ENCODE peak calls at places on chromosomes 2 and 18, in seven cellular contexts. C is PC-3; J is breast epithelium; F is fibroblast of lung; G is T-helper 2 cell treated with Interferon-gamma antibody and Interleukin-4, amounts not matched to agents 5 μg/mL and 100 μg/mL, for 36 hours; E is COR-L47; B is CD8-positive, alpha-beta memory T cell. M is an unnamed sample.

GRCh38 chr2:61165946-61166345 is 4.0 kb downstream of the C2orf74 start:
- DNase-seq in C (no peak), J (no peak), F (peak), G (no peak), E (no peak), B (no peak), M (no peak)

GRCh38 chr2:177710889-177711288 is 318.3 kb downstream of the AGPS start:
- DNase-seq in C (no peak), J (no peak), F (no peak), G (no peak), E (no peak), B (no peak), M (no peak)

GRCh38 chr18:73381361-73382031 is 513.7 kb upstream of the NETO1 start:
- DNase-seq in C (peak), J (no peak), F (no peak), G (no peak), E (no peak), B (no peak), M (no peak)

GRCh38 chr2:17470855-17471641 is 47.2 kb downstream of the RAD51AP2 start:
- DNase-seq in C (peak), J (no peak), F (peak), G (no peak), E (peak), B (no peak), M (peak)

GRCh38 chr2:230809015-230809414 is 55.7 kb upstream of the ITM2C start:
- DNase-seq in C (no peak), J (no peak), F (no peak), G (no peak), E (no peak), B (no peak), M (no peak)

GRCh38 chr2:230895536-230896345 is 29.3 kb downstream of the GPR55 start:
- DNase-seq in C (no peak), J (no peak), F (no peak), G (no peak), E (no peak), B (no peak), M (no peak)

GRCh38 chr18:22176622-22177495 is 7.5 kb downstream of the GATA6 start:
- DNase-seq in C (no peak), J (no peak), F (no peak), G (no peak), E (no peak), B (no peak), M (no peak)

GRCh38 chr2:109331864-109332848 is 203.2 kb downstream of the SH3RF3 start:
- DNase-seq in C (peak), J (peak), F (peak), G (peak), E (peak), B (no peak), M (peak)

GRCh38 chr18:62925031-62925688 is 209.8 kb downstream of the PHLPP1 start:
- DNase-seq in C (peak), J (no peak), F (peak), G (no peak), E (no peak), B (no peak), M (peak)

GRCh38 chr2:27102329-27102728 is 15.8 kb downstream of the KHK start:
- DNase-seq in C (no peak), J (no peak), F (no peak), G (no peak), E (no peak), B (no peak), M (no peak)

GRCh38 chr2:234620018-234620417 is 123.1 kb upstream of the ARL4C start:
- DNase-seq in C (peak), J (no peak), F (no peak), G (no peak), E (no peak), B (no peak), M (peak)

GRCh38 chr2:172179045-172179742 is 76.5 kb upstream of the DLX2 start:
- DNase-seq in C (peak), J (no peak), F (peak), G (no peak), E (peak), B (peak), M (peak)

GRCh38 chr2:79994161-79994560 is 310.4 kb downstream of the LRRTM1 start:
- DNase-seq in C (peak), J (no peak), F (no peak), G (no peak), E (no peak), B (no peak), M (no peak)

GRCh38 chr2:235665656-235666239 is 171.9 kb downstream of the AGAP1 start:
- DNase-seq in C (peak), J (no peak), F (peak), G (no peak), E (no peak), B (no peak), M (no peak)

GRCh38 chr2:14297340-14297739 is 335.2 kb upstream of the LRATD1 start:
- DNase-seq in C (peak), J (no peak), F (no peak), G (no peak), E (no peak), B (no peak), M (no peak)

M was measured in HT1080.